ENCODE peak calls at places on chromosomes 16 and 17, in ten cellular contexts. Y is PC-3, L is mammary epithelial cell, X is ascending aorta, Q is pancreas, P is cardiac muscle cell, N is left lung, J is thoracic aorta, S is A673, H is testis. U is an unnamed sample.

GRCh38 chr16:10136916-10137315 is 45.3 kb downstream of the GRIN2A start:
- DNase-seq in Y (no peak), L (no peak), X (no peak), Q (no peak), P (no peak), N (no peak), J (no peak), S (no peak), H (no peak), U (no peak)

GRCh38 chr16:81697321-81697885 is 81.7 kb upstream of the PLCG2 start:
- DNase-seq in Y (peak; percentile 51), L (peak; percentile 48), X (no peak), Q (peak; percentile 39), P (peak; percentile 66), N (peak; percentile 85), J (no peak), S (peak; percentile 40), H (no peak), U (peak; percentile 39)

GRCh38 chr16:69830534-69831211 is 68.5 kb downstream of the WWP2 start:
- DNase-seq in Y (no peak), L (no peak), X (no peak), Q (no peak), P (no peak), N (no peak), J (no peak), S (no peak), H (no peak), U (no peak)

GRCh38 chr16:27321013-27321960 is 7.5 kb downstream of the IL4R start:
- DNase-seq in Y (peak; percentile 77), L (peak; percentile 84), X (no peak), Q (no peak), P (no peak), N (no peak), J (no peak), S (no peak), H (no peak), U (peak; percentile 55)

GRCh38 chr17:29140631-29141483 is 39.3 kb downstream of the MYO18A start:
- DNase-seq in Y (no peak), L (no peak), X (no peak), Q (no peak), P (peak; percentile 42), N (peak; percentile 83), J (no peak), S (peak; percentile 39), H (peak; percentile 49), U (no peak)

GRCh38 chr17:61143026-61143425 is 256.6 kb upstream of the TBX2 start:
- DNase-seq in Y (no peak), L (no peak), X (no peak), Q (no peak), P (no peak), N (no peak), J (no peak), S (no peak), H (no peak), U (no peak)

GRCh38 chr17:46949291-46950174 is 26.6 kb downstream of the GOSR2 start:
- DNase-seq in Y (peak; percentile 82), L (peak; percentile 59), X (no peak), Q (no peak), P (no peak), N (no peak), J (no peak), S (no peak), H (no peak), U (peak; percentile 41)

GRCh38 chr17:51147641-51148040 is 5.7 kb upstream of the NME1 start:
- DNase-seq in Y (peak; percentile 28), L (peak; percentile 20), X (no peak), Q (no peak), P (peak; percentile 19), N (no peak), J (no peak), S (no peak), H (no peak), U (no peak)

GRCh38 chr17:2419526-2419925 is 18.7 kb upstream of the MNT start:
- DNase-seq in Y (no peak), L (no peak), X (no peak), Q (no peak), P (no peak), N (no peak), J (no peak), S (no peak), H (no peak), U (no peak)

GRCh38 chr16:67909056-67909742 is 16.1 kb downstream of the PSKH1 start:
- DNase-seq in Y (no peak), L (no peak), X (no peak), Q (no peak), P (no peak), N (no peak), J (no peak), S (no peak), H (no peak), U (no peak)

DNA sequence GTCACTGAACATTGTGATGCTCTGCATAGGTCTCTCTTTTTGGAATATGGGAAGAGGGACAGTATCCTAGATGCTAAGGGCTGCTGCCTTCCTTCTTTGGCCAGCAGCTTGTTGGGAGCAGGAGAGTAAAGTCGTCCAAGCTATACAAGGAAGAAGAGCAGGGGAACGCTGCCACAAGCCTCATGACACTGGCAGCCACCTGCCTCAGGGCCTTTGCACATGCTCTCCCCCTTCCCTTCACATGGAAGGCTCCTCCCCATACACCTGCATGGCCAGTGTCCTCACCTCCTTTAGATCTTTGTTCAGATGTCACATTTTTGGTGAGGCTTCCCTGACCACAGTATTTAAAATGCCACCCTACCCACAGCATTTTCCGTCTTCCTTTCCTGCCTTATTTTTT is 78.1 kb upstream of the CRHR1 start:
- DNase-seq in Y (no peak), L (no peak), X (no peak), Q (no peak), P (no peak), N (no peak), J (no peak), S (no peak), H (no peak), U (no peak)
- H3K27ac ChIP-seq in Y (peak overlapping the region; percentile 69), L (no peak overlapping the region), X (no peak overlapping the region), Q (no peak overlapping the region), P (no peak overlapping the region), N (no peak overlapping the region), J (no peak overlapping the region), S (no peak overlapping the region), H (no peak overlapping the region), U (no peak overlapping the region)

DNA sequence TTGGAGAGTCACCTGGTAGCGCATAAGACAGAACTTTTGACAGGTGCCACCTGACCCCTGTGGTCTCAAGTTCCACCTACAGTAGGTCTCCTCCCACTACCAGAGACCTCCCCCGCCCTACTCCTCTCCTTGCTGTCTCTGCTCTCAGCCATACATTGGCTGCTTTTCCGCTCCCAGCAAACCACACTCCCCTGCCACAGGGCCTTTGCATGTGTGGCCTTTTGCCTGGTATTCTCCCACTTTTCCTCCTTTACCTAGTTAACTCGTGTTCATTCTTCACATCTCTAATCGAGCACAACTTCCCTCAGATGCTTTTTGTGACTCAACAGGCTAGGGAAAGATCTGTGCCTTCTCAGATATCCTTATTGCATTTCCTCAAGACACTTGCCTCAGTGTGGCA is 218.3 kb upstream of the EEF2KMT start:
- DNase-seq in Y (no peak), L (no peak), X (no peak), Q (no peak), P (no peak), N (no peak), J (no peak), S (no peak), H (no peak), U (no peak)
- TF ChIP-seq CTCF in Y (no peak), L (no peak), X (no peak), Q (no peak), P (no peak), N (no peak), J (no peak), S (no peak), H (no peak), U (no peak)

GRCh38 chr17:41824086-41824485 is 11.3 kb downstream of the FKBP10 start:
- DNase-seq in Y (no peak), L (no peak), X (no peak), Q (no peak), P (no peak), N (peak; percentile 36), J (no peak), S (no peak), H (no peak), U (no peak)

GRCh38 chr17:41823580-41823979 is 10.8 kb downstream of the FKBP10 start:
- DNase-seq in Y (no peak), L (no peak), X (no peak), Q (no peak), P (no peak), N (peak; percentile 14), J (no peak), S (no peak), H (no peak), U (no peak)

GRCh38 chr17:41823141-41823524 is 10.3 kb downstream of the FKBP10 start:
- DNase-seq in Y (no peak), L (no peak), X (no peak), Q (no peak), P (no peak), N (peak; percentile 5), J (no peak), S (no peak), H (no peak), U (no peak)

GRCh38 chr17:41825175-41825845 is 10.7 kb downstream of the NT5C3B start:
- DNase-seq in Y (no peak), L (no peak), X (no peak), Q (no peak), P (no peak), N (peak; percentile 61), J (no peak), S (no peak), H (no peak), U (no peak)

DNA sequence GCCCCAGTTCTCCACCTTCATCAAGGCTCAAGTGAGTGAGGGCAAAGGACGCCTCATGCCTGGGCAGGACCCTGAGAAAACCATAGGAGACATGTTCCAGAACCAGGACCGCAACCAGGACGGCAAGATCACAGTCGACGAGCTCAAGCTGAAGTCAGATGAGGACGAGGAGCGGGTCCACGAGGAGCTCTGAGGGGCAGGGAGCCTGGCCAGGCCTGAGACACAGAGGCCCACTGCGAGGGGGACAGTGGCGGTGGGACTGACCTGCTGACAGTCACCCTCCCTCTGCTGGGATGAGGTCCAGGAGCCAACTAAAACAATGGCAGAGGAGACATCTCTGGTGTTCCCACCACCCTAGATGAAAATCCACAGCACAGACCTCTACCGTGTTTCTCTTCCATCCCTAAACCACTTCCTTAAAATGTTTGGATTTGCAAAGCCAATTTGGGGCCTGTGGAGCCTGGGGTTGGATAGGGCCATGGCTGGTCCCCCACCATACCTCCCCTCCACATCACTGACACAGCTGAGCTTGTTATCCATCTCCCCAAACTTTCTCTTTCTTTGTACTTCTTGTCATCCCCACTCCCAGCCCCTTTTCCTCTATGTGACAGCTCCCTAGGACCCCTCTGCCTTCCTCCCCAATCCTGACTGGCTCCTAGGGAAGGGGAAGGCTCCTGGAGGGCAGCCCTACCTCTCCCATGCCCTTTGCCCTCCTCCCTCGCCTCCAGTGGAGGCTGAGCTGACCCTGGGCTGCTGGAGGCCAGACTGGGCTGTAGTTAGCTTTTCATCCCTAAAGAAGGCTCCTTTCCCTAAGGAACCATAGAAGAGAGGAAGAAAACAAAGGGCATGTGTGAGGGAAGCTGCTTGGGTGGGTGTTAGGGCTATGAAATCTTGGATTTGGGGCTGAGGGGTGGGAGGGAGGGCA is 9.7 kb downstream of the FKBP10 start:
- DNase-seq in Y (no peak), L (no peak), X (no peak), Q (no peak), P (no peak), N (peak; percentile 63), J (no peak), S (no peak), H (no peak), U (no peak)
- H3K27ac ChIP-seq in Y (no peak overlapping the region), L (no peak overlapping the region), X (no peak overlapping the region), Q (no peak overlapping the region), P (peak overlapping the region; percentile 47), N (no peak overlapping the region), J (no peak overlapping the region), S (no peak overlapping the region), H (no peak overlapping the region), U (peak overlapping the region; percentile 51)

GRCh38 chr17:80835816-80836657 is 155.6 kb upstream of the CHMP6 start:
- DNase-seq in Y (no peak), L (no peak), X (no peak), Q (no peak), P (no peak), N (peak; percentile 71), J (no peak), S (no peak), H (peak; percentile 56), U (no peak)
- TF ChIP-seq CTCF in Y (no peak), L (no peak), X (no peak), Q (no peak), P (no peak), N (no peak), J (no peak), S (no peak), H (no peak), U (no peak)